ENCODE peak calls at places on chromosomes 12 and 14, in nine cellular contexts. D is stomach, Y is transverse colon, K is esophagus muscularis mucosa, J is sigmoid colon, W is suprapubic skin, G is tibial nerve, I is K562, B is ovary. S is an unnamed sample. For H3K36me3, the result is how much of the 10 kb centered on the place peaks cover.

GRCh38 chr12:24138041-24138440 is 188.6 kb upstream of the SOX5 start:
- DNase-seq in D (no peak), Y (no peak), K (no peak), J (no peak), W (no peak), G (no peak), I (no peak), B (no peak), S (no peak)

GRCh38 chr12:129900306-129900705 is 3.5 kb downstream of the TMEM132D start:
- DNase-seq in D (no peak), Y (no peak), K (peak), J (no peak), W (no peak), G (no peak), I (no peak), B (no peak), S (no peak)

GRCh38 chr14:101604228-101604934 is 43.1 kb downstream of the DIO3 start:
- DNase-seq in D (no peak), Y (peak), K (peak), J (no peak), W (no peak), G (no peak), I (no peak), B (peak), S (no peak)

GRCh38 chr14:48615618-48616017 is 940.2 kb upstream of the MDGA2 start:
- DNase-seq in D (no peak), Y (no peak), K (no peak), J (no peak), W (no peak), G (no peak), I (no peak), B (no peak), S (no peak)

GRCh38 chr12:57739914-57740538 is 1.5 kb upstream of the AGAP2 start:
- DNase-seq in D (no peak), Y (no peak), K (no peak), J (no peak), W (no peak), G (no peak), I (no peak), B (no peak), S (no peak)

GRCh38 chr14:21023174-21023573 is 1.7 kb downstream of the NDRG2 start:
- DNase-seq in D (no peak), Y (no peak), K (no peak), J (no peak), W (no peak), G (no peak), I (no peak), B (no peak), S (no peak)

GRCh38 chr14:99035712-99036593 is 236.0 kb downstream of the BCL11B start:
- DNase-seq in D (peak), Y (peak), K (no peak), J (peak), W (peak), G (peak), I (no peak), B (peak), S (peak)

GRCh38 chr14:54737132-54737711 is 165.4 kb downstream of the GCH1 start:
- DNase-seq in D (no peak), Y (no peak), K (no peak), J (no peak), W (no peak), G (no peak), I (peak), B (no peak), S (no peak)

GRCh38 chr14:96634896-96635295 is 132.7 kb downstream of the PAPOLA start:
- DNase-seq in D (no peak), Y (no peak), K (peak), J (no peak), W (no peak), G (no peak), I (no peak), B (no peak), S (no peak)

GRCh38 chr14:104318558-104319488 is 180.4 kb downstream of the KIF26A start:
- DNase-seq in D (peak), Y (no peak), K (no peak), J (peak), W (no peak), G (no peak), I (no peak), B (peak), S (peak)

GRCh38 chr14:88849717-88850116 is 25.3 kb downstream of the TTC8 start:
- DNase-seq in D (no peak), Y (no peak), K (no peak), J (no peak), W (no peak), G (no peak), I (no peak), B (no peak), S (no peak)
- TF ChIP-seq EP300 in D (no peak), Y (no peak), K (no peak), J (no peak), W (no peak), G (no peak), I (no peak), B (no peak), S (no peak)

GRCh38 chr12:119676573-119676972 is 8.6 kb downstream of the PRKAB1 start:
- DNase-seq in D (no peak), Y (no peak), K (no peak), J (no peak), W (no peak), G (no peak), I (peak), B (no peak), S (no peak)

GRCh38 chr12:119679490-119679889 is 11.6 kb downstream of the PRKAB1 start:
- DNase-seq in D (no peak), Y (peak), K (no peak), J (no peak), W (no peak), G (no peak), I (no peak), B (no peak), S (no peak)

GRCh38 chr12:119676022-119676421 is 8.1 kb downstream of the PRKAB1 start:
- DNase-seq in D (no peak), Y (no peak), K (no peak), J (no peak), W (no peak), G (no peak), I (no peak), B (no peak), S (no peak)

GRCh38 chr12:119679081-119679480 is 11.1 kb downstream of the PRKAB1 start:
- DNase-seq in D (peak), Y (no peak), K (no peak), J (no peak), W (no peak), G (no peak), I (no peak), B (no peak), S (no peak)

DNA sequence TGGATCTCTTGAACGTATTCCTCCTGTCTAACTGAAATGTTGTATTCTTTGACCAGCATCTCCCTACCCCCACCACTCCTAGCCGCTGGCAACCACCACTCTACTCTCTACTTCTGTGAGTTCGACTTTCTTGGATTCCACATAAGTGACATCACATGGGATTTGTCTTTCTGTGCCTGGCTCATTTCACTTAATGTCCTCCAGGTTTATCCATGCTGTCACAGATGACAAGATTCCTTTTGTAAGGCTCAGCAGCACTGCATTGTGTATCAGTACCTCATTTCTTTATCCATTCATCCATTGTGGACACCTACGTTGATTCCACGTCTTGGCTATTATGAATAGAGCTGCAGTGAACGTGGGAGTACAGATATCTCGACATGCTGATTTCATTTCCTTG is 10.5 kb downstream of the PRKAB1 start:
- DNase-seq in D (no peak), Y (no peak), K (no peak), J (no peak), W (no peak), G (no peak), I (no peak), B (no peak), S (no peak)
- H3K36me3 ChIP-seq in D (half or more), Y (under half), K (half or more), J (half or more), W (half or more), G (half or more), I (half or more), B (under half), S (half or more)

DNA sequence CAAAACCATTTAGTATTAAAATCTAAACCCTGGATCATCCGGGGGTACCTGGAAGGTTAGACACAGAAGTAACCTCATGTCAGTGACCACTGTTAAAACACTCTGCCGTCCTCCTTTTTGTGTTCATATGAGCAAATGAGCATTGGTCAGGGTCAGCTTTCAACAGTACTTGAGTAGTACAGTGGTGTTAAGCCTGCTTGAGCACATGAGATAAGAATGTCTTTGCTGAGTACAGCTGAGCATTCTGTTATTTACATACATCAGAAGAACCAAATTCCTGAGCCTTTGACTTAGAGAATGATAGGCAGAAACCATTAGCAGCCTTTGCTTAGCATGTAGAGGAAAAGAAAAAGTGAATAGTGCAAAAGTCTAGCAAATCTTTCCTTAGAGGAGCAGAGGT is 38.6 kb upstream of the LRTM2 start:
- DNase-seq in D (no peak), Y (no peak), K (no peak), J (no peak), W (no peak), G (no peak), I (peak), B (no peak), S (no peak)
- TF ChIP-seq EP300 in D (no peak), Y (no peak), K (no peak), J (no peak), W (no peak), G (no peak), I (no peak), B (no peak), S (no peak)

DNA sequence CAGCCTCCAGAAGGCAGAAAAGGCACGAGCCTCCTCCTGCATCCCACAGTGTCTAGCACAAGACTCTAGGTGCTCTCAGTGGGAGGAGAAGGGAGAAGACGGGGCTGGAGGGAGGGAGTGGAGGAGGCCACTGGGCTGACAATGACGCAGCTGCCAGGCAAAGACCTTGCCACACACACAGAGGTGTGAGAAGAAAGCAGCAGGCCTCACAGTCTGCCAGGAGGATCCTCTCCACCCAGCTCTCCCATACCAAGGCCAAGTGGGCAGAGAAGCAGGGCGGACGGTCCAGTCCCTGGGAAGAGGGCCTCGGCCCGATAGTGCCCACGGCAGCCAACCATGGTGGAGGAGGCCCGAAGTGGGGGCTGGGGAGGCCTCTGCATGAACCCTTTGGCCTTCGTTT is 78.9 kb downstream of the NCOR2 start:
- DNase-seq in D (no peak), Y (no peak), K (no peak), J (no peak), W (no peak), G (no peak), I (no peak), B (no peak), S (no peak)
- H3K36me3 ChIP-seq in D (under half), Y (under half), K (under half), J (under half), W (half or more), G (half or more), I (under half), B (under half), S (under half)

GRCh38 chr14:56874375-56874774 is 64.1 kb upstream of the OTX2 start:
- DNase-seq in D (peak), Y (peak), K (no peak), J (no peak), W (no peak), G (no peak), I (peak), B (no peak), S (peak)
- TF ChIP-seq EP300 in D (no peak), Y (no peak), K (no peak), J (no peak), W (no peak), G (no peak), I (no peak), B (no peak), S (no peak)

GRCh38 chr12:133061954-133062353 is 18.8 kb upstream of the ZNF140 start:
- DNase-seq in D (no peak), Y (no peak), K (no peak), J (no peak), W (no peak), G (no peak), I (no peak), B (no peak), S (no peak)

GRCh38 chr12:133058203-133059125 is 21.2 kb downstream of the ZNF84 start:
- DNase-seq in D (no peak), Y (no peak), K (no peak), J (no peak), W (no peak), G (no peak), I (no peak), B (no peak), S (no peak)

DNA sequence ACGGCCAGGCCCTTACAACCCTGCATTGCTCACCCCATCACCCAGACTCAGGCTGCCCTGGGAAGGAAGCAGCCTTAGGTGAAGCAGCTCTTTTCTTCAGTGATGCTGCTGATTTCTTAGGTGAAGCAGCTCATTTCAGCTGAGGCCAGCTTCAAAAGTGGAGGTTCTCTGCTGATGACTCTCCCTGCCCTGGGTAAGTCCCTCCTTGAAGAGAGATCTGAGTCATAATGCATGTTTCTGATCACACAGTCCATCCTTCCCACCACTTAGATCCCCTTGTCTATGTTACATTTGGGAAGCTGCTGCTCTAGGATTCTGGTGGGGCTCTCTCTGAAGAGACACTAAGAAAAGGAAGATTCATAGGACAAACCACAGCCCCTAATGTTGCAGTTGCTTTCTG is 17.2 kb upstream of the ZNF140 start:
- DNase-seq in D (no peak), Y (no peak), K (no peak), J (no peak), W (no peak), G (no peak), I (no peak), B (no peak), S (no peak)
- H3K36me3 ChIP-seq in D (under half), Y (under half), K (under half), J (under half), W (under half), G (half or more), I (under half), B (under half), S (under half)